ENCODE peak calls at places on chromosomes 3 and 15, in four cellular contexts. One of them, this sample, is unnamed.

GRCh38 chr15:83318861-83319415 is 34.5 kb upstream of the BNC1 start:
- DNase-seq in AG10803: no peak
- DNase-seq in HepG2: no peak
- DNase-seq in brain microvascular endothelial cell: no peak
- DNase-seq in this sample: no peak

GRCh38 chr15:82580713-82581112 is 40.5 kb upstream of the RPS17 start:
- DNase-seq in AG10803: no peak
- DNase-seq in HepG2: no peak
- DNase-seq in brain microvascular endothelial cell: no peak
- DNase-seq in this sample: no peak

GRCh38 chr3:38480930-38481329 is 15.2 kb upstream of the EXOG start:
- DNase-seq in AG10803: no peak
- DNase-seq in HepG2: no peak
- DNase-seq in brain microvascular endothelial cell: no peak
- DNase-seq in this sample: no peak

GRCh38 chr3:151630938-151631417 is 102.7 kb upstream of the AADACL2 start:
- DNase-seq in AG10803: peak; percentile 43
- DNase-seq in HepG2: peak; percentile 62
- DNase-seq in brain microvascular endothelial cell: peak; percentile 30
- DNase-seq in this sample: peak; percentile 36

GRCh38 chr3:78025916-78026315 is 986.0 kb downstream of the ROBO2 start:
- DNase-seq in AG10803: no peak
- DNase-seq in HepG2: no peak
- DNase-seq in brain microvascular endothelial cell: no peak
- DNase-seq in this sample: no peak

GRCh38 chr15:99735868-99736267 is 2.6 kb upstream of the LYSMD4 start:
- DNase-seq in AG10803: peak; percentile 14
- DNase-seq in HepG2: no peak
- DNase-seq in brain microvascular endothelial cell: no peak
- DNase-seq in this sample: no peak

GRCh38 chr15:99745687-99746086 is 12.4 kb upstream of the LYSMD4 start:
- DNase-seq in AG10803: no peak
- DNase-seq in HepG2: no peak
- DNase-seq in brain microvascular endothelial cell: no peak
- DNase-seq in this sample: no peak

GRCh38 chr3:127799476-127800222 is 22.7 kb downstream of the MGLL start:
- DNase-seq in AG10803: peak; percentile 89
- DNase-seq in HepG2: no peak
- DNase-seq in brain microvascular endothelial cell: peak; percentile 88
- DNase-seq in this sample: peak; percentile 95

GRCh38 chr15:68791431-68792283 is 29.0 kb downstream of the ANP32A start:
- DNase-seq in AG10803: no peak
- DNase-seq in HepG2: no peak
- DNase-seq in brain microvascular endothelial cell: no peak
- DNase-seq in this sample: no peak

GRCh38 chr15:67446449-67446848 is 74.5 kb upstream of the C15orf61 start:
- DNase-seq in AG10803: no peak
- DNase-seq in HepG2: no peak
- DNase-seq in brain microvascular endothelial cell: no peak
- DNase-seq in this sample: no peak

GRCh38 chr3:118501152-118501551 is 533.5 kb downstream of the IGSF11 start:
- DNase-seq in AG10803: no peak
- DNase-seq in HepG2: peak; percentile 28
- DNase-seq in brain microvascular endothelial cell: no peak
- DNase-seq in this sample: no peak

GRCh38 chr3:143207338-143207961 is 87.9 kb downstream of the CHST2 start:
- DNase-seq in AG10803: peak; percentile 60
- DNase-seq in HepG2: no peak
- DNase-seq in brain microvascular endothelial cell: peak; percentile 33
- DNase-seq in this sample: peak; percentile 62

GRCh38 chr15:29448320-29448719 is 178.7 kb upstream of the NSMCE3 start:
- DNase-seq in AG10803: no peak
- DNase-seq in HepG2: no peak
- DNase-seq in brain microvascular endothelial cell: no peak
- DNase-seq in this sample: no peak

GRCh38 chr3:48565591-48566400 is 2.2 kb upstream of the UCN2 start:
- DNase-seq in AG10803: peak; percentile 76
- DNase-seq in HepG2: no peak
- DNase-seq in brain microvascular endothelial cell: peak; percentile 56
- DNase-seq in this sample: peak; percentile 87

GRCh38 chr15:88204584-88204983 is 52.0 kb downstream of the NTRK3 start:
- DNase-seq in AG10803: no peak
- DNase-seq in HepG2: no peak
- DNase-seq in brain microvascular endothelial cell: no peak
- DNase-seq in this sample: no peak

GRCh38 chr3:185718736-185719456 is 105.9 kb downstream of the IGF2BP2 start:
- DNase-seq in AG10803: no peak
- DNase-seq in HepG2: no peak
- DNase-seq in brain microvascular endothelial cell: no peak
- DNase-seq in this sample: no peak

GRCh38 chr3:172279191-172279640 is 169.0 kb downstream of the GHSR start:
- DNase-seq in AG10803: no peak
- DNase-seq in HepG2: no peak
- DNase-seq in brain microvascular endothelial cell: no peak
- DNase-seq in this sample: no peak

GRCh38 chr3:69710153-69710977 is 28.9 kb upstream of the MITF start:
- DNase-seq in AG10803: peak; percentile 39
- DNase-seq in HepG2: no peak
- DNase-seq in brain microvascular endothelial cell: peak; percentile 82
- DNase-seq in this sample: peak; percentile 75

GRCh38 chr3:40299721-40300335 is 9.7 kb upstream of the EIF1B start:
- DNase-seq in AG10803: peak; percentile 93
- DNase-seq in HepG2: no peak
- DNase-seq in brain microvascular endothelial cell: peak; percentile 84
- DNase-seq in this sample: peak; percentile 64

GRCh38 chr3:182597621-182598041 is 195.7 kb upstream of the ATP11B start:
- DNase-seq in AG10803: no peak
- DNase-seq in HepG2: no peak
- DNase-seq in brain microvascular endothelial cell: no peak
- DNase-seq in this sample: no peak

GRCh38 chr3:17032407-17033034 is 147.8 kb downstream of the PLCL2 start:
- DNase-seq in AG10803: peak; percentile 29
- DNase-seq in HepG2: peak; percentile 16
- DNase-seq in brain microvascular endothelial cell: peak; percentile 35
- DNase-seq in this sample: peak; percentile 65

GRCh38 chr3:146969356-146969755 is 364.2 kb upstream of the PLSCR5 start:
- DNase-seq in AG10803: peak; percentile 83
- DNase-seq in HepG2: no peak
- DNase-seq in brain microvascular endothelial cell: no peak
- DNase-seq in this sample: peak; percentile 65

GRCh38 chr3:119401502-119402440 is 61.6 kb downstream of the TMEM39A start:
- DNase-seq in AG10803: no peak
- DNase-seq in HepG2: no peak
- DNase-seq in brain microvascular endothelial cell: no peak
- DNase-seq in this sample: no peak

GRCh38 chr15:70480196-70480856 is 283.0 kb downstream of the UACA start:
- DNase-seq in AG10803: no peak
- DNase-seq in HepG2: no peak
- DNase-seq in brain microvascular endothelial cell: no peak
- DNase-seq in this sample: no peak

GRCh38 chr3:126287536-126288181 is 69.5 kb downstream of the KLF15 start:
- DNase-seq in AG10803: peak; percentile 48
- DNase-seq in HepG2: peak; percentile 41
- DNase-seq in brain microvascular endothelial cell: peak; percentile 34
- DNase-seq in this sample: peak; percentile 84

GRCh38 chr15:48459571-48460461 is 128.6 kb downstream of the DUT start:
- DNase-seq in AG10803: peak; percentile 96
- DNase-seq in HepG2: no peak
- DNase-seq in brain microvascular endothelial cell: peak; percentile 76
- DNase-seq in this sample: peak; percentile 57

GRCh38 chr15:67125589-67126502 is 60.4 kb downstream of the SMAD3 start:
- DNase-seq in AG10803: peak; percentile 100
- DNase-seq in HepG2: no peak
- DNase-seq in brain microvascular endothelial cell: peak; percentile 98
- DNase-seq in this sample: peak; percentile 99

GRCh38 chr15:77426871-77427270 is 6.2 kb downstream of the HMG20A start:
- DNase-seq in AG10803: no peak
- DNase-seq in HepG2: no peak
- DNase-seq in brain microvascular endothelial cell: no peak
- DNase-seq in this sample: no peak

GRCh38 chr3:196218155-196218712 is 1.9 kb downstream of the SLC51A start:
- DNase-seq in AG10803: no peak
- DNase-seq in HepG2: no peak
- DNase-seq in brain microvascular endothelial cell: no peak
- DNase-seq in this sample: no peak

GRCh38 chr15:66701422-66702034 is 508 bp upstream of the SMAD6 start:
- DNase-seq in AG10803: no peak
- DNase-seq in HepG2: peak; percentile 42
- DNase-seq in brain microvascular endothelial cell: peak; percentile 38
- DNase-seq in this sample: peak; percentile 56

GRCh38 chr3:79765854-79766253 is 1.9 kb downstream of the ROBO1 start:
- DNase-seq in AG10803: no peak
- DNase-seq in HepG2: no peak
- DNase-seq in brain microvascular endothelial cell: no peak
- DNase-seq in this sample: no peak

GRCh38 chr3:79769234-79769633 is 1.4 kb upstream of the ROBO1 start:
- DNase-seq in AG10803: no peak
- DNase-seq in HepG2: no peak
- DNase-seq in brain microvascular endothelial cell: no peak
- DNase-seq in this sample: no peak

GRCh38 chr3:79767953-79768282 is at the start of gene ROBO1:
- DNase-seq in AG10803: no peak
- DNase-seq in HepG2: no peak
- DNase-seq in brain microvascular endothelial cell: peak; percentile 66
- DNase-seq in this sample: no peak

GRCh38 chr3:79766474-79767193 is 1.2 kb downstream of the ROBO1 start:
- DNase-seq in AG10803: no peak
- DNase-seq in HepG2: no peak
- DNase-seq in brain microvascular endothelial cell: peak; percentile 11
- DNase-seq in this sample: no peak

GRCh38 chr3:79767194-79767952 is 425 bp downstream of the ROBO1 start:
- DNase-seq in AG10803: no peak
- DNase-seq in HepG2: no peak
- DNase-seq in brain microvascular endothelial cell: peak; percentile 57
- DNase-seq in this sample: no peak
- TF ChIP-seq CTCF in AG10803: no peak
- TF ChIP-seq CTCF in HepG2: no peak
- TF ChIP-seq CTCF in brain microvascular endothelial cell: peak; percentile 67
- TF ChIP-seq CTCF in this sample: no peak

DNA sequence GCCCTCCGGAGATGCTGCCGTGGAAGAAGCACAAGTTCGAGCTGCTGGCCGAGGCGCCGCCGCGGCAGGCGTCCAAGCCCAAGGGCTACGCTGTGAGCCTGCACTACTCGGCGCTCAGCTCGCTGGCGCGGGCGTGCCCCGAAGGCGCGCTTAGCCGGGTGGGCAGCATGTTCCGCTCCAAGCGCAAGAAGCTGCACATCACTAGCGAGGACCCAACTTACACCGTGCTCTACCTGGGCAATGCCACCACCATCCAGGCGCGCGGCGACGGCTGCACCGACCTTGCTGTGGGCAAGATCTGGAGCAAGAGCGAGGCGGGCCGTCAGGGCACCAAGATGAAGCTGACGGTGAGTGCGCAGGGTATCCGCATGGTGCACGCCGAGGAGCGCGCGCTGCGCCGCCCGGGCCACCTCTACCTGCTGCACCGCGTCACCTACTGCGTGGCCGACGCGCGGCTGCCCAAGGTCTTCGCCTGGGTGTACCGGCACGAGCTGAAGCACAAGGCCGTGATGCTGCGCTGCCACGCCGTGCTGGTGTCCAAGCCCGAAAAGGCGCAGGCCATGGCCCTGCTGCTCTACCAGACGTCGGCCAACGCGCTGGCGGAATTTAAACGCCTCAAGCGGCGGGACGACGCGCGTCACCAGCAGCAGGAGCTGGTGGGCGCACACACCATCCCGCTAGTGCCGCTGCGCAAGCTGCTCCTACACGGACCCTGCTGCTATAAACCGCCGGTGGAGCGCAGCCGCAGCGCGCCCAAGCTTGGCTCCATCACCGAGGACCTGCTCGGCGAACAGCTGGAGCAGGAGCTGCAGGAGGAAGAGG is 1.3 kb downstream of the FAM43A start:
- DNase-seq in AG10803: peak; percentile 60
- DNase-seq in HepG2: no peak
- DNase-seq in brain microvascular endothelial cell: no peak
- DNase-seq in this sample: peak; percentile 78
- H3K4me3 ChIP-seq in AG10803: peak overlapping the region; percentile 83
- H3K4me3 ChIP-seq in HepG2: no peak overlapping the region
- H3K4me3 ChIP-seq in brain microvascular endothelial cell: peak overlapping the region; percentile 77
- H3K4me3 ChIP-seq in this sample: peak overlapping the region; percentile 74

DNA sequence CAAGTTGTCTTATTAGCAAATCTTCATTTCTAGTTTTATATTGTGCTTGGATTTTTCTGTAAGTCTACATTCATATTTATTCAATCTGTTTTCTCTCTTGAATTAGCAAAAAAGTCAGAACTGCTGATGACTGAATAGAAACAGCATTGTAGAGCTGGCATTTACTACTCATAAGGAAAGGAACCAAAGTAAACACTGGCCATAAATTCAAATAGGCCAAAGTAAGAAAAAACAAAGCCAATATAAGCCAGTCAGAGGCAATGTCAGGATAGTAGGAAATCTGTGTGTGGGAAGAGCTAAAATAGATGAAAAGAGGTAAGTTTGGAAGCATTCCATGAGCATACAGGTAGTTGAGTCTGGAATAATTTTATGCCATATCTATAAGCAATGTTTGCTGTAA is 307.2 kb upstream of the SLITRK3 start:
- DNase-seq in AG10803: no peak
- DNase-seq in HepG2: no peak
- DNase-seq in brain microvascular endothelial cell: no peak
- DNase-seq in this sample: no peak
- TF ChIP-seq CTCF in AG10803: no peak
- TF ChIP-seq CTCF in HepG2: no peak
- TF ChIP-seq CTCF in brain microvascular endothelial cell: no peak
- TF ChIP-seq CTCF in this sample: no peak

GRCh38 chr3:167241048-167241845 is 138.8 kb downstream of the ZBBX start:
- DNase-seq in AG10803: no peak
- DNase-seq in HepG2: no peak
- DNase-seq in brain microvascular endothelial cell: no peak
- DNase-seq in this sample: no peak
- H3K4me3 ChIP-seq in AG10803: no peak overlapping the region
- H3K4me3 ChIP-seq in HepG2: no peak overlapping the region
- H3K4me3 ChIP-seq in brain microvascular endothelial cell: no peak overlapping the region
- H3K4me3 ChIP-seq in this sample: no peak overlapping the region

GRCh38 chr15:42591238-42591936 is 16.0 kb downstream of the STARD9 start:
- DNase-seq in AG10803: peak; percentile 80
- DNase-seq in HepG2: peak; percentile 84
- DNase-seq in brain microvascular endothelial cell: peak; percentile 25
- DNase-seq in this sample: peak; percentile 67
- TF ChIP-seq CTCF in AG10803: peak; percentile 59
- TF ChIP-seq CTCF in HepG2: peak; percentile 53
- TF ChIP-seq CTCF in brain microvascular endothelial cell: peak; percentile 23
- TF ChIP-seq CTCF in this sample: peak; percentile 12

This sample was measured in foreskin fibroblast.